ENCODE peak calls at places on chromosomes 3 and 15, in six cellular contexts. Y, D, Q, T, Z and O are unnamed samples.

GRCh38 chr15:37079726-37080125 is 20.6 kb downstream of the MEIS2 start:
- DNase-seq in Y (no peak), Z (no peak), D (no peak), Q (no peak), T (no peak), O (no peak)

GRCh38 chr3:109874900-109875735 is 537.8 kb upstream of the DPPA4 start:
- DNase-seq in T (no peak), Y (no peak), Q (no peak), Z (no peak), D (no peak), O (no peak)

GRCh38 chr3:169430687-169431404 is 232.7 kb downstream of the MECOM start:
- DNase-seq in T (no peak), Z (no peak), Q (no peak), D (no peak), Y (peak), O (no peak)

GRCh38 chr15:91073768-91074167 is 26.3 kb upstream of the SV2B start:
- DNase-seq in T (no peak), D (no peak), Q (no peak), Y (no peak), Z (no peak), O (no peak)

GRCh38 chr15:101059381-101060341 is 140.5 kb downstream of the LRRK1 start:
- DNase-seq in Z (no peak), Q (no peak), Y (no peak), T (no peak), D (no peak), O (no peak)

GRCh38 chr3:120622870-120623718 is 27.0 kb downstream of the NDUFB4 start:
- DNase-seq in T (no peak), Z (no peak), Q (no peak), D (no peak), Y (no peak), O (peak)

GRCh38 chr3:23169551-23169950 is 33.6 kb upstream of the UBE2E2 start:
- DNase-seq in D (no peak), Q (no peak), Z (no peak), Y (no peak), T (no peak), O (no peak)

GRCh38 chr15:89377842-89378698 is 43.4 kb upstream of the POLG start:
- DNase-seq in D (no peak), Y (peak), T (no peak), Q (no peak), Z (no peak), O (no peak)

GRCh38 chr3:72820405-72820804 is 27.8 kb downstream of the SHQ1 start:
- DNase-seq in D (no peak), Z (no peak), T (no peak), Q (no peak), Y (no peak), O (peak)

GRCh38 chr3:14353486-14353885 is 48.9 kb upstream of the SLC6A6 start:
- DNase-seq in D (no peak), T (no peak), Y (no peak), Z (no peak), Q (no peak), O (no peak)

GRCh38 chr15:77874071-77874470 is 203.4 kb downstream of the TBC1D2B start:
- DNase-seq in Z (no peak), D (no peak), Y (no peak), T (no peak), Q (no peak), O (no peak)

GRCh38 chr3:79369306-79369705 is 398.5 kb downstream of the ROBO1 start:
- DNase-seq in Q (no peak), T (no peak), Y (no peak), D (no peak), Z (no peak), O (no peak)

GRCh38 chr3:30775070-30775469 is 119.4 kb downstream of the GADL1 start:
- DNase-seq in D (no peak), Z (no peak), Q (no peak), Y (no peak), T (no peak), O (no peak)

GRCh38 chr3:195718477-195718984 is 2.2 kb upstream of the MUC20 start:
- DNase-seq in Q (no peak), D (no peak), Y (no peak), Z (no peak), T (no peak), O (no peak)

GRCh38 chr3:114379266-114379665 is 85.4 kb downstream of the TIGIT start:
- DNase-seq in T (no peak), Q (no peak), Y (no peak), Z (no peak), D (no peak), O (no peak)

GRCh38 chr15:81400640-81401236 is 26.7 kb upstream of the TMC3 start:
- DNase-seq in D (no peak), Q (peak), Z (no peak), T (no peak), Y (peak), O (peak)

GRCh38 chr3:102059145-102059943 is 210.0 kb downstream of the NFKBIZ start:
- DNase-seq in D (no peak), Q (no peak), T (no peak), Z (no peak), Y (no peak), O (no peak)

GRCh38 chr3:46496745-46497555 is 826 bp upstream of the RTP3 start:
- DNase-seq in Z (no peak), T (no peak), Y (no peak), Q (peak), D (no peak), O (no peak)

GRCh38 chr3:21508244-21508643 is 242.8 kb downstream of the ZNF385D start:
- DNase-seq in Z (no peak), D (no peak), T (no peak), Y (no peak), Q (no peak), O (no peak)

GRCh38 chr3:195777975-195778374 is 33.8 kb downstream of the MUC4 start:
- DNase-seq in Z (no peak), T (no peak), D (no peak), Q (no peak), Y (no peak), O (no peak)

GRCh38 chr3:81531846-81532245 is 229.6 kb downstream of the GBE1 start:
- DNase-seq in Q (no peak), Y (no peak), D (no peak), T (no peak), Z (no peak), O (no peak)

GRCh38 chr3:64594129-64594528 is 93.7 kb downstream of the ADAMTS9 start:
- DNase-seq in Y (no peak), Q (no peak), T (no peak), D (no peak), Z (no peak), O (no peak)

GRCh38 chr3:176623751-176624150 is 573.5 kb downstream of the TBL1XR1 start:
- DNase-seq in Y (no peak), T (no peak), Q (no peak), D (no peak), Z (no peak), O (no peak)

GRCh38 chr3:58041826-58042324 is 33.7 kb downstream of the FLNB start:
- DNase-seq in T (no peak), Q (no peak), D (no peak), Y (no peak), Z (no peak), O (no peak)

GRCh38 chr15:75159244-75159643 is 42.4 kb upstream of the C15orf39 start:
- DNase-seq in Q (no peak), Y (no peak), D (no peak), T (no peak), Z (no peak), O (no peak)

GRCh38 chr3:120177151-120177550 is 82.9 kb upstream of the GSK3B start:
- DNase-seq in D (peak), Q (peak), Z (no peak), T (peak), Y (peak), O (peak)

GRCh38 chr3:105829879-105830622 is 38.8 kb downstream of the CBLB start:
- DNase-seq in D (no peak), T (no peak), Y (no peak), Z (no peak), Q (no peak), O (no peak)

GRCh38 chr3:178304758-178305157 is 231.5 kb upstream of the KCNMB2 start:
- DNase-seq in Z (no peak), T (no peak), Y (no peak), D (no peak), Q (no peak), O (no peak)

GRCh38 chr3:53056442-53056841 is 10.6 kb upstream of the SFMBT1 start:
- DNase-seq in Y (no peak), Q (peak), Z (no peak), T (no peak), D (no peak), O (no peak)

GRCh38 chr15:98803228-98804056 is 155.1 kb downstream of the IGF1R start:
- DNase-seq in Y (no peak), T (no peak), Q (no peak), Z (no peak), D (no peak), O (no peak)

GRCh38 chr3:112639451-112640332 is 1.3 kb downstream of the CCDC80 start:
- DNase-seq in D (no peak), Q (no peak), T (no peak), Z (no peak), Y (no peak), O (no peak)

GRCh38 chr15:67824900-67825879 is at the start of gene SKOR1:
- DNase-seq in Y (peak), Q (peak), T (no peak), D (no peak), Z (no peak), O (no peak)

GRCh38 chr15:81297147-81297572 is 26.8 kb downstream of the STARD5 start:
- DNase-seq in Y (no peak), Q (no peak), D (no peak), Z (no peak), T (no peak), O (no peak)